ENCODE peak calls at places on chromosomes 1 and 21, in eight cellular contexts. R is kidney, B is spleen, N is PC-3, S is upper lobe of left lung, U is Panc1, O is H1, E is A673. L is an unnamed sample. For H3K4me1, the result is how much of the 10 kb centered on the place peaks cover.

GRCh38 chr1:205328476-205328875 is 6.9 kb upstream of the NUAK2 start:
- DNase-seq in R (no peak), B (no peak), N (no peak), S (no peak), U (no peak), O (no peak), E (no peak), L (no peak)

GRCh38 chr1:54249798-54250497 is 50.0 kb downstream of the MRPL37 start:
- DNase-seq in R (peak), B (no peak), N (peak), S (no peak), U (peak), O (no peak), E (peak), L (no peak)

GRCh38 chr1:204077979-204078696 is 5.2 kb downstream of the SOX13 start:
- DNase-seq in R (no peak), B (peak), N (no peak), S (no peak), U (no peak), O (peak), E (peak), L (no peak)

GRCh38 chr1:225454733-225455132 is 26.9 kb upstream of the LBR start:
- DNase-seq in R (peak), B (no peak), N (peak), S (no peak), U (peak), O (no peak), E (no peak), L (no peak)

GRCh38 chr1:87394462-87394861 is 65.8 kb downstream of the LMO4 start:
- DNase-seq in R (no peak), B (no peak), N (no peak), S (no peak), U (no peak), O (no peak), E (no peak), L (no peak)

GRCh38 chr1:119805746-119806145 is 5.5 kb downstream of the REG4 start:
- DNase-seq in R (no peak), B (no peak), N (no peak), S (peak), U (no peak), O (peak), E (no peak), L (no peak)

GRCh38 chr21:36535618-36536241 is 55.8 kb upstream of the CLDN14 start:
- DNase-seq in R (no peak), B (no peak), N (no peak), S (no peak), U (no peak), O (no peak), E (peak), L (no peak)

GRCh38 chr1:82273816-82274215 is 473.1 kb downstream of the ADGRL2 start:
- DNase-seq in R (no peak), B (no peak), N (no peak), S (no peak), U (no peak), O (no peak), E (peak), L (no peak)

GRCh38 chr1:41743361-41743760 is 175.4 kb downstream of the HIVEP3 start:
- DNase-seq in R (no peak), B (no peak), N (peak), S (no peak), U (no peak), O (no peak), E (no peak), L (no peak)

GRCh38 chr1:29414091-29414490 is 177.8 kb downstream of the PTPRU start:
- DNase-seq in R (no peak), B (no peak), N (no peak), S (no peak), U (no peak), O (peak), E (no peak), L (no peak)

GRCh38 chr1:232950919-232951579 is 638 bp downstream of the NTPCR start:
- DNase-seq in R (no peak), B (no peak), N (peak), S (no peak), U (no peak), O (no peak), E (peak), L (no peak)

GRCh38 chr1:164561461-164561860 is 2.5 kb downstream of the PBX1 start:
- DNase-seq in R (no peak), B (no peak), N (peak), S (no peak), U (no peak), O (no peak), E (no peak), L (no peak)

GRCh38 chr1:152218762-152219436 is 5.1 kb downstream of the HRNR start:
- DNase-seq in R (peak), B (no peak), N (no peak), S (peak), U (no peak), O (no peak), E (no peak), L (no peak)

GRCh38 chr1:180098242-180098995 is 56.2 kb upstream of the QSOX1 start:
- DNase-seq in R (no peak), B (no peak), N (peak), S (no peak), U (no peak), O (no peak), E (no peak), L (no peak)

GRCh38 chr1:99645199-99645598 is 714 bp upstream of the PALMD start:
- DNase-seq in R (no peak), B (no peak), N (peak), S (no peak), U (no peak), O (no peak), E (no peak), L (no peak)

GRCh38 chr1:88998716-88999115 is 6.3 kb upstream of the KYAT3 start:
- DNase-seq in R (no peak), B (no peak), N (peak), S (no peak), U (peak), O (no peak), E (peak), L (no peak)

GRCh38 chr1:30476911-30477459 is 246.4 kb downstream of the MATN1 start:
- DNase-seq in R (no peak), B (peak), N (no peak), S (no peak), U (no peak), O (peak), E (no peak), L (no peak)

GRCh38 chr1:232587141-232588008 is 42.6 kb downstream of the SIPA1L2 start:
- DNase-seq in R (no peak), B (no peak), N (no peak), S (no peak), U (no peak), O (no peak), E (no peak), L (no peak)

GRCh38 chr1:14733053-14733778 is 134.7 kb downstream of the KAZN start:
- DNase-seq in R (peak), B (no peak), N (no peak), S (no peak), U (no peak), O (peak), E (peak), L (no peak)

GRCh38 chr1:181452746-181453145 is 30.6 kb upstream of the CACNA1E start:
- DNase-seq in R (no peak), B (no peak), N (no peak), S (no peak), U (no peak), O (no peak), E (no peak), L (no peak)

GRCh38 chr1:29105822-29106221 is 17.9 kb downstream of the TMEM200B start:
- DNase-seq in R (no peak), B (no peak), N (peak), S (no peak), U (peak), O (no peak), E (no peak), L (no peak)

GRCh38 chr1:174005032-174005431 is 17.1 kb downstream of the RC3H1 start:
- DNase-seq in R (no peak), B (no peak), N (no peak), S (no peak), U (no peak), O (no peak), E (peak), L (no peak)

GRCh38 chr1:153306303-153307220 is 6.2 kb downstream of the PGLYRP3 start:
- DNase-seq in R (no peak), B (no peak), N (no peak), S (no peak), U (no peak), O (no peak), E (no peak), L (no peak)

GRCh38 chr21:36134820-36135390 is at the start of gene CBR3:
- DNase-seq in R (peak), B (peak), N (peak), S (peak), U (no peak), O (no peak), E (peak), L (no peak)

GRCh38 chr1:10620776-10621175 is 146.0 kb downstream of the PEX14 start:
- DNase-seq in R (no peak), B (peak), N (no peak), S (no peak), U (no peak), O (no peak), E (no peak), L (no peak)

GRCh38 chr1:191575180-191575579 is 583.1 kb upstream of the RGS18 start:
- DNase-seq in R (no peak), B (no peak), N (no peak), S (no peak), U (no peak), O (no peak), E (no peak), L (no peak)

GRCh38 chr1:91511386-91511785 is 10.7 kb downstream of the CDC7 start:
- DNase-seq in R (no peak), B (no peak), N (peak), S (no peak), U (no peak), O (no peak), E (peak), L (no peak)

GRCh38 chr21:37257526-37257966 is 9.6 kb downstream of the VPS26C start:
- DNase-seq in R (peak), B (peak), N (peak), S (no peak), U (no peak), O (no peak), E (peak), L (no peak)

GRCh38 chr1:183323849-183324683 is 94.1 kb downstream of the NMNAT2 start:
- DNase-seq in R (no peak), B (no peak), N (peak), S (no peak), U (no peak), O (no peak), E (no peak), L (no peak)

GRCh38 chr1:41613646-41614592 is 129.4 kb upstream of the EDN2 start:
- DNase-seq in R (no peak), B (no peak), N (no peak), S (peak), U (no peak), O (peak), E (peak), L (peak)

GRCh38 chr1:54053745-54054437 is 483 bp downstream of the TCEANC2 start:
- DNase-seq in R (no peak), B (no peak), N (peak), S (no peak), U (no peak), O (no peak), E (peak), L (no peak)

GRCh38 chr1:53411541-53412152 is 47.6 kb upstream of the DMRTB1 start:
- DNase-seq in R (no peak), B (no peak), N (no peak), S (no peak), U (no peak), O (peak), E (no peak), L (peak)

GRCh38 chr1:205293350-205294074 is 28.0 kb downstream of the NUAK2 start:
- DNase-seq in R (no peak), B (no peak), N (no peak), S (no peak), U (no peak), O (no peak), E (no peak), L (no peak)

GRCh38 chr1:177305040-177306018 is 134.6 kb downstream of the BRINP2 start:
- DNase-seq in R (no peak), B (no peak), N (no peak), S (no peak), U (no peak), O (no peak), E (no peak), L (no peak)

GRCh38 chr21:41611966-41612606 is 104.1 kb upstream of the TMPRSS2 start:
- DNase-seq in R (no peak), B (no peak), N (peak), S (no peak), U (peak), O (peak), E (peak), L (no peak)

GRCh38 chr1:235327559-235328270 is at the start of gene ARID4B:
- DNase-seq in R (peak), B (peak), N (no peak), S (peak), U (no peak), O (peak), E (no peak), L (no peak)

DNA sequence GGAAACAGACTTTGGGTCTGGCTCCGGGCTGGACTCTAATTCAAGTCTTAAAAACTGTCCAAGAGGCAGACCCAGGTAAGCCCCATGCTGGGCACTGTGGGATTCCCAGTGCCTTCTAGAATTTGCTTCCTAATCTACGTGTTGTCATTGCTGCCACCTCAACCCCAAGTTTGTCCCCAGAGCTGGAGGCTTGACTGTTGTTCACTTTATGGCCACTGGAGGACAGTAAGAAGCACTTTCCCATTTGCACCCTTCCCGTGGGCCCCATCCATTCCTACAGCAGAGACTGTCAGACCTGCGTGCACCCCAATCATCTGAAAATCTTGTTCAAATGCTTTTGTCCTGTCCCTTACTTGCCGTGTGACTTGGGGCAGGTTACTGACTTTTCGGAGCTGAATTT is 29.4 kb upstream of the VASH2 start:
- DNase-seq in R (no peak), B (no peak), N (no peak), S (no peak), U (no peak), O (peak), E (peak), L (no peak)
- TF ChIP-seq CTCF in R (peak), B (peak), N (peak), S (no peak), U (peak), O (peak), E (peak), L (no peak)

GRCh38 chr1:60921175-60921574 is 161.2 kb upstream of the NFIA start:
- DNase-seq in R (no peak), B (no peak), N (no peak), S (no peak), U (no peak), O (no peak), E (no peak), L (no peak)
- H3K27ac ChIP-seq in R (no peak), B (no peak), N (no peak), S (no peak), U (no peak), O (no peak), E (no peak), L (peak)

GRCh38 chr1:202953412-202953811 is 4.7 kb downstream of the ADIPOR1 start:
- DNase-seq in R (no peak), B (no peak), N (no peak), S (no peak), U (no peak), O (no peak), E (no peak), L (no peak)
- H3K4me1 ChIP-seq in R (under half), B (half or more), N (under half), S (half or more), U (under half), O (under half), E (under half), L (half or more)

GRCh38 chr1:85283475-85284199 is 7.2 kb upstream of the BCL10 start:
- DNase-seq in R (peak), B (no peak), N (no peak), S (peak), U (no peak), O (no peak), E (peak), L (no peak)

GRCh38 chr1:85279463-85280080 is 3.1 kb upstream of the BCL10 start:
- DNase-seq in R (no peak), B (no peak), N (no peak), S (no peak), U (no peak), O (no peak), E (no peak), L (no peak)

GRCh38 chr1:85280636-85281035 is 4.2 kb upstream of the BCL10 start:
- DNase-seq in R (no peak), B (no peak), N (no peak), S (no peak), U (no peak), O (no peak), E (no peak), L (no peak)

GRCh38 chr1:85284202-85284601 is 7.8 kb upstream of the BCL10 start:
- DNase-seq in R (no peak), B (no peak), N (no peak), S (no peak), U (no peak), O (no peak), E (no peak), L (no peak)

GRCh38 chr1:85282424-85282823 is 6.0 kb upstream of the BCL10 start:
- DNase-seq in R (no peak), B (no peak), N (peak), S (no peak), U (no peak), O (no peak), E (no peak), L (no peak)
- TF ChIP-seq CTCF in R (no peak), B (no peak), N (peak), S (no peak), U (no peak), O (peak), E (no peak), L (no peak)

DNA sequence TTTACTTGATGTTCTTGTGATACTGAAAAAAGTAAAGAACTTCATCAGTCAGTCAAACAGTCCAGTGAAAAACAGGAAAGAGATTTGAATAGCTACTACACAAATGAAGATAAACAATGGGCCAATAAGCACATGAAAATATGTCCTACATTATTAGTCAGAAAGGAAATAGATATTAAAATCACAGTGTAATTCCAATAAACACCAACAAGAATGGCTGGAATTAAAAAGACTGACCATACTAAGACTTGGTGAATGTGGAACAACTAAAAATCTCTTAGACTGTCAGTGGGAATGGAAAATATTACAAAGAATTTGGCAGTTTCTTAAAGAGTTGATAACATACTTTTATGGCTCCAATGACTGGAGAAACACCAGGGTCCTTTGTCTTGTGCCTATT is 241.8 kb upstream of the USP24 start:
- DNase-seq in R (no peak), B (no peak), N (no peak), S (no peak), U (no peak), O (no peak), E (no peak), L (no peak)
- H3K27ac ChIP-seq in R (no peak), B (no peak), N (no peak), S (no peak), U (no peak), O (no peak), E (no peak), L (no peak)

GRCh38 chr1:228900993-228901392 is 165.7 kb downstream of the RHOU start:
- DNase-seq in R (no peak), B (peak), N (no peak), S (no peak), U (no peak), O (peak), E (no peak), L (peak)
- H3K4me1 ChIP-seq in R (under half), B (under half), N (under half), S (under half), U (under half), O (under half), E (under half), L (under half)

DNA sequence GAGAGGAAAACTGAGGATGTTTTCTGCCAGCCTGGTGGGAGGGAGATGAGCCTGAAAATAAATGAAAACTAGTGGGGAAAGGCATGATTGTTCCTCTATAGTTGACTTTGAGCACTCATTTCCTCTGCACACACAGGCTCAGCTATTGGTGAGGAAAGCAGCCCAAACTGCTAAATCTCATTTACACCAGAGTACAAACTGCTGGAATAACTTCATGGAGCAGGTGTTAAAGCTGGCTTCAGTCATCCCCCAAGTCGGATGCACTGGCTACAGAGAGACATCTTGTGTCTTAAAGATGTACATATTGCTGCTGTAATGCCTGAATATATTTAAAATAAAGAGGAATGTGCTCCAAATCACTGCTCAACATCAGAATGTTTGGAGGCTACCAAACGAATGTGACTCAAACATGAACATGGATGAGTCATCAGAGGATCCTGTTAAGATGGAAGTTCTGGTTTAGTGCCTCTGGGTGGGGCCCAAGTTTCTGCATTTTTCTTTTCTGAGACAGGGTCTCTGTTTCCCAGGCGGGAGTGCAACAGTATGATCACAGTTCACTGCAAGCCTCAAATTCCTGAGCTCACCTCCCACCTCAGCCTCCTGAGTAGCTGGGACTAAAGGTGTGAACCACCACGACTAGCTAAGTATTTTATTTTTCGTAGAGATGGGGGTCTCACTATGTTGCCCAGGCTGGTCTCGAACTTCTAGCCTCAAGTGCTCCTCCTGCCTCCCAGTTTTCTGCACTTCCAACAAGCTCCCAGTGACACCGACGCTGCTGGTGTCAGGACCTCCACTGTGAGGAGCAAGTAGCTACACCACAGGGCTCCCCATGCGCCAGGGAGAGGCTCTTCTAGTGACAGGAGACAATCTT is 79.0 kb upstream of the KRTAP19-8 start:
- DNase-seq in R (no peak), B (no peak), N (peak), S (no peak), U (peak), O (no peak), E (peak), L (no peak)
- TF ChIP-seq CTCF in R (no peak), B (no peak), N (peak), S (no peak), U (no peak), O (no peak), E (no peak), L (no peak)